ENCODE peak calls at places on chromosomes 2 and 18, in five cellular contexts. One of them, this sample, is unnamed.

GRCh38 chr2:165239230-165239629 is at the start of gene SCN2A:
- DNase-seq in cardiac fibroblast: peak
- DNase-seq in AG08396: peak
- DNase-seq in mucosa of gallbladder: no peak
- DNase-seq in AG09319: peak
- DNase-seq in this sample: no peak

GRCh38 chr2:239215136-239215925 is 185.5 kb downstream of the HDAC4 start:
- DNase-seq in AG09319: no peak
- DNase-seq in cardiac fibroblast: no peak
- DNase-seq in mucosa of gallbladder: no peak
- DNase-seq in AG08396: no peak
- DNase-seq in this sample: no peak

GRCh38 chr2:26718949-26719686 is 26.6 kb downstream of the KCNK3 start:
- DNase-seq in AG08396: no peak
- DNase-seq in cardiac fibroblast: no peak
- DNase-seq in AG09319: no peak
- DNase-seq in mucosa of gallbladder: no peak
- DNase-seq in this sample: no peak

GRCh38 chr18:35810505-35810904 is 162.0 kb upstream of the RMP24 start:
- DNase-seq in AG08396: no peak
- DNase-seq in cardiac fibroblast: no peak
- DNase-seq in AG09319: no peak
- DNase-seq in mucosa of gallbladder: no peak
- DNase-seq in this sample: no peak

GRCh38 chr2:218895758-218896500 is 15.3 kb downstream of the WNT10A start:
- DNase-seq in AG08396: peak
- DNase-seq in mucosa of gallbladder: no peak
- DNase-seq in cardiac fibroblast: no peak
- DNase-seq in AG09319: no peak
- DNase-seq in this sample: no peak

GRCh38 chr2:174473796-174474195 is 13.0 kb downstream of the GPR155 start:
- DNase-seq in mucosa of gallbladder: no peak
- DNase-seq in AG09319: no peak
- DNase-seq in cardiac fibroblast: no peak
- DNase-seq in AG08396: no peak
- DNase-seq in this sample: no peak

GRCh38 chr2:233422050-233422639 is 67.9 kb downstream of the DGKD start:
- DNase-seq in cardiac fibroblast: no peak
- DNase-seq in mucosa of gallbladder: peak
- DNase-seq in AG09319: no peak
- DNase-seq in AG08396: no peak
- DNase-seq in this sample: peak

GRCh38 chr18:41146301-41146700 is 808.7 kb upstream of the PIK3C3 start:
- DNase-seq in mucosa of gallbladder: no peak
- DNase-seq in cardiac fibroblast: no peak
- DNase-seq in AG09319: no peak
- DNase-seq in AG08396: no peak
- DNase-seq in this sample: no peak

GRCh38 chr18:76384861-76385680 is 110.0 kb downstream of the ZNF516 start:
- DNase-seq in mucosa of gallbladder: no peak
- DNase-seq in AG09319: no peak
- DNase-seq in AG08396: no peak
- DNase-seq in cardiac fibroblast: no peak
- DNase-seq in this sample: no peak

GRCh38 chr2:199704358-199705238 is 146.4 kb downstream of the FTCDNL1 start:
- DNase-seq in AG08396: peak
- DNase-seq in mucosa of gallbladder: peak
- DNase-seq in cardiac fibroblast: peak
- DNase-seq in AG09319: peak
- DNase-seq in this sample: no peak

GRCh38 chr2:99821039-99821438 is 321.4 kb downstream of the AFF3 start:
- DNase-seq in cardiac fibroblast: peak
- DNase-seq in mucosa of gallbladder: no peak
- DNase-seq in AG09319: no peak
- DNase-seq in AG08396: no peak
- DNase-seq in this sample: no peak

GRCh38 chr2:66840321-66841014 is 405.5 kb downstream of the MEIS1 start:
- DNase-seq in cardiac fibroblast: peak
- DNase-seq in AG08396: no peak
- DNase-seq in AG09319: peak
- DNase-seq in mucosa of gallbladder: no peak
- DNase-seq in this sample: no peak

GRCh38 chr2:47173986-47174730 is 19.1 kb upstream of the STPG4 start:
- DNase-seq in cardiac fibroblast: no peak
- DNase-seq in mucosa of gallbladder: no peak
- DNase-seq in AG08396: no peak
- DNase-seq in AG09319: no peak
- DNase-seq in this sample: no peak

GRCh38 chr2:101120124-101120996 is 30.8 kb downstream of the TBC1D8 start:
- DNase-seq in AG08396: no peak
- DNase-seq in AG09319: no peak
- DNase-seq in mucosa of gallbladder: peak
- DNase-seq in cardiac fibroblast: peak
- DNase-seq in this sample: peak

GRCh38 chr2:68765739-68766377 is 31.2 kb downstream of the ARHGAP25 start:
- DNase-seq in cardiac fibroblast: peak
- DNase-seq in AG08396: no peak
- DNase-seq in mucosa of gallbladder: no peak
- DNase-seq in AG09319: no peak
- DNase-seq in this sample: no peak

GRCh38 chr2:143426296-143426695 is 297.1 kb downstream of the ARHGAP15 start:
- DNase-seq in cardiac fibroblast: peak
- DNase-seq in AG09319: peak
- DNase-seq in AG08396: peak
- DNase-seq in mucosa of gallbladder: no peak
- DNase-seq in this sample: no peak

GRCh38 chr2:58497189-58497588 is 256.1 kb upstream of the FANCL start:
- DNase-seq in cardiac fibroblast: no peak
- DNase-seq in mucosa of gallbladder: no peak
- DNase-seq in AG09319: no peak
- DNase-seq in AG08396: no peak
- DNase-seq in this sample: no peak

GRCh38 chr2:230250231-230250630 is 24.7 kb downstream of the SP140 start:
- DNase-seq in cardiac fibroblast: no peak
- DNase-seq in AG08396: no peak
- DNase-seq in AG09319: no peak
- DNase-seq in mucosa of gallbladder: no peak
- DNase-seq in this sample: no peak

GRCh38 chr2:109053716-109054115 is 64.7 kb upstream of the EDAR start:
- DNase-seq in AG08396: no peak
- DNase-seq in cardiac fibroblast: no peak
- DNase-seq in AG09319: no peak
- DNase-seq in mucosa of gallbladder: no peak
- DNase-seq in this sample: no peak

GRCh38 chr2:79393806-79394484 is 118.9 kb upstream of the CTNNA2 start:
- DNase-seq in AG09319: no peak
- DNase-seq in AG08396: no peak
- DNase-seq in mucosa of gallbladder: no peak
- DNase-seq in cardiac fibroblast: no peak
- DNase-seq in this sample: no peak

GRCh38 chr18:49519041-49519971 is 32.3 kb upstream of the C18orf32 start:
- DNase-seq in AG09319: no peak
- DNase-seq in mucosa of gallbladder: no peak
- DNase-seq in cardiac fibroblast: no peak
- DNase-seq in AG08396: no peak
- DNase-seq in this sample: no peak

GRCh38 chr2:109282360-109282759 is 153.4 kb downstream of the SH3RF3 start:
- DNase-seq in AG09319: no peak
- DNase-seq in mucosa of gallbladder: no peak
- DNase-seq in AG08396: no peak
- DNase-seq in cardiac fibroblast: no peak
- DNase-seq in this sample: no peak

GRCh38 chr2:39990335-39990734 is 211.3 kb upstream of the THUMPD2 start:
- DNase-seq in AG08396: no peak
- DNase-seq in mucosa of gallbladder: no peak
- DNase-seq in AG09319: no peak
- DNase-seq in cardiac fibroblast: peak
- DNase-seq in this sample: no peak

GRCh38 chr18:46725310-46725709 is 31.5 kb downstream of the ST8SIA5 start:
- DNase-seq in AG09319: no peak
- DNase-seq in AG08396: no peak
- DNase-seq in mucosa of gallbladder: no peak
- DNase-seq in cardiac fibroblast: no peak
- DNase-seq in this sample: no peak

GRCh38 chr2:117775820-117776219 is 38.7 kb upstream of the DDX18 start:
- DNase-seq in AG08396: no peak
- DNase-seq in cardiac fibroblast: no peak
- DNase-seq in mucosa of gallbladder: no peak
- DNase-seq in AG09319: no peak
- DNase-seq in this sample: no peak

GRCh38 chr2:23617167-23617787 is 232.3 kb downstream of the KLHL29 start:
- DNase-seq in AG08396: peak
- DNase-seq in AG09319: peak
- DNase-seq in mucosa of gallbladder: peak
- DNase-seq in cardiac fibroblast: peak
- DNase-seq in this sample: peak

GRCh38 chr2:25375989-25376545 is 34.3 kb upstream of the DNMT3A start:
- DNase-seq in mucosa of gallbladder: no peak
- DNase-seq in AG08396: no peak
- DNase-seq in cardiac fibroblast: no peak
- DNase-seq in AG09319: no peak
- DNase-seq in this sample: no peak

GRCh38 chr18:59303656-59304055 is 14.8 kb downstream of the CPLX4 start:
- DNase-seq in cardiac fibroblast: no peak
- DNase-seq in AG08396: no peak
- DNase-seq in mucosa of gallbladder: no peak
- DNase-seq in AG09319: no peak
- DNase-seq in this sample: no peak

GRCh38 chr18:13612111-13612997 is 114.0 kb downstream of the FAM210A start:
- DNase-seq in AG08396: no peak
- DNase-seq in cardiac fibroblast: peak
- DNase-seq in mucosa of gallbladder: peak
- DNase-seq in AG09319: no peak
- DNase-seq in this sample: no peak

GRCh38 chr18:59643740-59644139 is 53.5 kb downstream of the CCBE1 start:
- DNase-seq in AG09319: no peak
- DNase-seq in mucosa of gallbladder: no peak
- DNase-seq in cardiac fibroblast: no peak
- DNase-seq in AG08396: no peak
- DNase-seq in this sample: no peak

GRCh38 chr2:239476029-239476756 is 75.4 kb upstream of the HDAC4 start:
- DNase-seq in mucosa of gallbladder: no peak
- DNase-seq in cardiac fibroblast: no peak
- DNase-seq in AG09319: no peak
- DNase-seq in AG08396: no peak
- DNase-seq in this sample: no peak

This sample was measured in lung.